ENCODE peak calls at places on chromosomes 2 and 18, in five cellular contexts. E is endothelial cell, I is GM20000, V is AG04449, Q is ovary. X is an unnamed sample.

GRCh38 chr2:73269686-73270465 is 14.4 kb downstream of the FBXO41 start:
- DNase-seq in I (no peak), E (no peak), V (no peak), Q (no peak), X (no peak)

GRCh38 chr18:39205565-39205964 is 1640.0 kb upstream of the CELF4 start:
- DNase-seq in Q (no peak), V (no peak), I (no peak), E (no peak), X (no peak)

GRCh38 chr18:44744206-44745180 is 63.8 kb downstream of the SETBP1 start:
- DNase-seq in E (no peak), I (no peak), Q (no peak), V (no peak), X (no peak)

GRCh38 chr2:53724511-53724910 is 43.1 kb upstream of the CHAC2 start:
- DNase-seq in V (peak), E (no peak), I (no peak), Q (no peak), X (no peak)

GRCh38 chr2:143720093-143720664 is 591.0 kb downstream of the ARHGAP15 start:
- DNase-seq in Q (no peak), V (no peak), E (no peak), I (no peak), X (no peak)

GRCh38 chr2:109396338-109397180 is 217.2 kb downstream of the SEPTIN10 start:
- DNase-seq in V (no peak), E (peak), I (peak), Q (no peak), X (no peak)

GRCh38 chr2:73859721-73860586 is 31.2 kb downstream of the STAMBP start:
- DNase-seq in Q (no peak), E (no peak), I (no peak), V (peak), X (no peak)

GRCh38 chr2:174888136-174888535 is 117.0 kb downstream of the CHN1 start:
- DNase-seq in E (no peak), V (no peak), I (no peak), Q (no peak), X (no peak)

GRCh38 chr2:3204031-3204430 is 173.6 kb downstream of the EIPR1 start:
- DNase-seq in I (no peak), Q (no peak), E (no peak), V (no peak), X (no peak)

GRCh38 chr18:79208882-79209281 is 139.7 kb downstream of the ATP9B start:
- DNase-seq in I (no peak), V (no peak), E (no peak), Q (peak), X (no peak)

GRCh38 chr2:233385489-233386044 is 31.3 kb downstream of the DGKD start:
- DNase-seq in I (peak), E (no peak), Q (no peak), V (no peak), X (no peak)

GRCh38 chr2:194166818-194167217 is 1490.2 kb upstream of the SLC39A10 start:
- DNase-seq in I (no peak), Q (no peak), E (peak), V (no peak), X (no peak)

GRCh38 chr2:188659656-188660406 is 314.3 kb upstream of the COL3A1 start:
- DNase-seq in V (no peak), Q (no peak), E (no peak), I (no peak), X (no peak)

GRCh38 chr2:67880291-67880761 is 182.5 kb downstream of the C1D start:
- DNase-seq in E (no peak), Q (no peak), V (no peak), I (no peak), X (no peak)

GRCh38 chr2:184683923-184684322 is 85.6 kb downstream of the ZNF804A start:
- DNase-seq in Q (no peak), I (no peak), V (no peak), E (no peak), X (no peak)

GRCh38 chr2:1632006-1632348 is 112.3 kb downstream of the PXDN start:
- DNase-seq in I (no peak), E (no peak), V (peak), Q (no peak), X (no peak)

GRCh38 chr18:27235218-27235870 is 50.2 kb upstream of the CHST9 start:
- DNase-seq in Q (no peak), E (no peak), V (no peak), I (no peak), X (no peak)

GRCh38 chr18:60070631-60071030 is 170.8 kb downstream of the PMAIP1 start:
- DNase-seq in E (no peak), V (no peak), I (no peak), Q (no peak), X (no peak)

GRCh38 chr2:168355110-168355509 is 101.0 kb upstream of the CERS6 start:
- DNase-seq in E (no peak), I (no peak), Q (no peak), V (no peak), X (no peak)

GRCh38 chr2:18473241-18473841 is 87.1 kb downstream of the RDH14 start:
- DNase-seq in I (no peak), Q (no peak), E (no peak), V (peak), X (no peak)

GRCh38 chr18:37362158-37362890 is 203.3 kb downstream of the CELF4 start:
- DNase-seq in Q (no peak), V (no peak), E (no peak), I (no peak), X (no peak)

GRCh38 chr2:145402706-145403277 is 882.9 kb upstream of the ZEB2 start:
- DNase-seq in I (no peak), E (no peak), Q (no peak), V (no peak), X (no peak)

GRCh38 chr2:168849610-168850009 is 40.6 kb downstream of the SPC25 start:
- DNase-seq in E (peak), Q (peak), V (no peak), I (no peak), X (no peak)

DNA sequence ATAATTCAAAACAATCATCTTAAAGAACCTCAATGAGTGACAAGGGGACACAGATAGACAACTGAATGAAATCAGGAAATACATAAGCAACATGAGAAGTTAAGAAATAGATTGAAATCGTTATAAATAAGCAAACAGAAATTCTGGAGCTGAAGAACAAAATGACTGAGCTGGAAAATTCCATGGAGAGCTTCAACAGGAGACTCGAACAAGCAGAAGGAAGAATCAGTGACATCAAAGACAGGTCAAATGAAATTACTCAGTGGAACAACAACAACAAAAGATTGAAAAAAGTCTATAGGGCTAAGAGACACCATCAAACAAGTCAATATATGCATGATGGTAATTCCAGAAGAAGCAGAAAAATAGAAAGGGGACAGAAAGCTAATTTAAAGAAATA is 89.5 kb upstream of the ALKAL2 start:
- DNase-seq in E (no peak), Q (no peak), I (no peak), V (no peak), X (no peak)
- TF ChIP-seq CTCF in E (no peak), Q (no peak), I (no peak), V (no peak), X (no peak)

GRCh38 chr2:27127883-27128670 is 4.5 kb downstream of the ABHD1 start:
- DNase-seq in E (no peak), I (no peak), Q (no peak), V (no peak), X (no peak)

GRCh38 chr2:27122791-27123190 is 824 bp upstream of the ABHD1 start:
- DNase-seq in E (no peak), V (no peak), Q (no peak), I (no peak), X (no peak)

GRCh38 chr2:27126252-27126710 is 2.7 kb downstream of the ABHD1 start:
- DNase-seq in E (no peak), I (no peak), Q (no peak), V (no peak), X (no peak)

GRCh38 chr2:27125104-27125503 is 1.5 kb downstream of the ABHD1 start:
- DNase-seq in I (no peak), V (no peak), E (no peak), Q (no peak), X (no peak)

GRCh38 chr2:27123302-27124150 is at the start of gene ABHD1:
- DNase-seq in Q (peak), I (peak), E (peak), V (no peak), X (no peak)
- TF ChIP-seq CTCF in Q (no peak), I (no peak), E (no peak), V (no peak), X (no peak)

DNA sequence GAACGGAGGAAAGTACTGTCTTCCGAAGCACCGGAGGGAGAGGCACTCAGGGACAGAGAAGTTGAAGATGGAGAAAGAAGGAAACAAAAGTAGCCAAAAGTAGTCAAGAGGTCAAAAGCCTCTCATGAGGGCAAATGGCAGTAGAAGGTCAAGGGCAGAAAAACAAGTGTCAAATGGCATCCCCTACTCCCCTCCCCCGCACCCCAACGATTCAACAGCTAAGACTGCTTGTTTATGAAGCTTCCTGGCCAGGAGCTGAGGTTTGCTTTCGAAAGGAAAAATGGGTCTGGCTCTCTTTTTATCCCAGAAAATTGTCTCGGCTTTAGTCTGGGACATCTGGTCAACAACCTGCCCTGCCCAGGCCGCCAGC is 2.1 kb upstream of the TBR1 start:
- DNase-seq in Q (no peak), I (no peak), E (no peak), V (no peak), X (no peak)
- TF ChIP-seq CTCF in Q (no peak), I (no peak), E (no peak), V (no peak), X (no peak)

DNA sequence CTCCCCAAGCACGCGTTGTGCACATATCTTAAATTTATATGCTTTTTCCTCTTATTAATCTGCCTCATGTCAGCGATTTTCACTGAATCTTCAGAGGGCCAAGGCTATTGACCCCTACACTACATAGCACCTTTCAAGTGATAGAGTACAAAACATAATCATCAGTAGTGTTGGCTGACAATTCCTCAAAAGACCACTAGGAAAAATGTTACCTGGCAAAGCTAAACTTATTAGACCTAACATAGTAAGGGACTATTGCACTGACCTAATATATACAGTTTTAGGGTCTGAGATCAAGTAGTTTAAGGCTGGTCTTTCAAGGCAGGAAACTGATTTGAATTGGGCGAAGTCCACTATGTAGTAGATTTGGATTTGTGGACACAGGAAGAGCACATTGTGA is 244.2 kb upstream of the ZC3H15 start:
- DNase-seq in E (no peak), Q (no peak), V (no peak), I (no peak), X (no peak)
- TF ChIP-seq CTCF in E (peak), Q (no peak), V (no peak), I (no peak), X (no peak)

GRCh38 chr2:208148803-208149202 is 2.8 kb upstream of the CRYGB start:
- DNase-seq in V (no peak), Q (no peak), E (no peak), I (no peak), X (no peak)
- TF ChIP-seq CTCF in V (no peak), Q (no peak), E (peak), I (no peak), X (no peak)